ENCODE peak calls at places on chromosomes 16 and 17, in five cellular contexts. One of them, this sample, is unnamed. For H3K9me2, the result is how much of the 10 kb centered on the place peaks cover.

GRCh38 chr16:56912746-56913703 is 18.9 kb upstream of the HERPUD1 start:
- DNase-seq in GM23248: peak
- DNase-seq in HCT116: no peak
- DNase-seq in SK-N-SH: no peak
- DNase-seq in MM.1S: no peak
- DNase-seq in this sample: no peak

GRCh38 chr17:28258347-28258887 is 60.6 kb upstream of the TMEM97 start:
- DNase-seq in SK-N-SH: no peak
- DNase-seq in GM23248: no peak
- DNase-seq in MM.1S: no peak
- DNase-seq in HCT116: no peak
- DNase-seq in this sample: no peak

GRCh38 chr16:29729116-29729521 is 16.7 kb downstream of the C16orf54 start:
- DNase-seq in MM.1S: peak
- DNase-seq in HCT116: peak
- DNase-seq in SK-N-SH: peak
- DNase-seq in GM23248: peak
- DNase-seq in this sample: peak

GRCh38 chr16:73170587-73170986 is 122.7 kb upstream of the ZFHX3 start:
- DNase-seq in MM.1S: no peak
- DNase-seq in GM23248: no peak
- DNase-seq in HCT116: no peak
- DNase-seq in SK-N-SH: peak
- DNase-seq in this sample: no peak

GRCh38 chr17:55769625-55770000 is 18.8 kb downstream of the PCTP start:
- DNase-seq in SK-N-SH: no peak
- DNase-seq in GM23248: peak
- DNase-seq in MM.1S: no peak
- DNase-seq in HCT116: no peak
- DNase-seq in this sample: peak

GRCh38 chr17:43418441-43419374 is 19.9 kb downstream of the ARL4D start:
- DNase-seq in SK-N-SH: no peak
- DNase-seq in HCT116: peak
- DNase-seq in GM23248: peak
- DNase-seq in MM.1S: no peak
- DNase-seq in this sample: peak

GRCh38 chr16:75247249-75247648 is 4.2 kb downstream of the BCAR1 start:
- DNase-seq in HCT116: no peak
- DNase-seq in GM23248: no peak
- DNase-seq in SK-N-SH: no peak
- DNase-seq in MM.1S: no peak
- DNase-seq in this sample: no peak

GRCh38 chr16:84237994-84238750 is 1.6 kb downstream of the KCNG4 start:
- DNase-seq in GM23248: no peak
- DNase-seq in SK-N-SH: no peak
- DNase-seq in HCT116: no peak
- DNase-seq in MM.1S: no peak
- DNase-seq in this sample: no peak

GRCh38 chr16:57660715-57661463 is 7.2 kb upstream of the ADGRG3 start:
- DNase-seq in HCT116: no peak
- DNase-seq in SK-N-SH: no peak
- DNase-seq in MM.1S: no peak
- DNase-seq in GM23248: no peak
- DNase-seq in this sample: no peak

GRCh38 chr16:82753821-82754220 is 127.1 kb downstream of the CDH13 start:
- DNase-seq in SK-N-SH: no peak
- DNase-seq in MM.1S: no peak
- DNase-seq in GM23248: peak
- DNase-seq in HCT116: no peak
- DNase-seq in this sample: no peak

GRCh38 chr16:67393111-67393789 is at the start of gene TPPP3:
- DNase-seq in HCT116: no peak
- DNase-seq in MM.1S: no peak
- DNase-seq in SK-N-SH: peak
- DNase-seq in GM23248: peak
- DNase-seq in this sample: peak

GRCh38 chr16:71542377-71542776 is 16.2 kb downstream of the CHST4 start:
- DNase-seq in GM23248: peak
- DNase-seq in HCT116: peak
- DNase-seq in SK-N-SH: peak
- DNase-seq in MM.1S: peak
- DNase-seq in this sample: no peak

GRCh38 chr16:11734653-11735043 is 8.0 kb downstream of the TXNDC11 start:
- DNase-seq in HCT116: no peak
- DNase-seq in GM23248: no peak
- DNase-seq in MM.1S: peak
- DNase-seq in SK-N-SH: no peak
- DNase-seq in this sample: no peak
- H3K4me2 ChIP-seq in HCT116: no peak
- H3K4me2 ChIP-seq in GM23248: no peak
- H3K4me2 ChIP-seq in MM.1S: peak
- H3K4me2 ChIP-seq in SK-N-SH: no peak
- H3K4me2 ChIP-seq in this sample: no peak

GRCh38 chr17:76008630-76009425 is 8.2 kb downstream of the CDK3 start:
- DNase-seq in SK-N-SH: no peak
- DNase-seq in HCT116: no peak
- DNase-seq in MM.1S: no peak
- DNase-seq in GM23248: no peak
- DNase-seq in this sample: no peak

GRCh38 chr17:76007131-76007849 is 6.6 kb downstream of the CDK3 start:
- DNase-seq in GM23248: no peak
- DNase-seq in HCT116: no peak
- DNase-seq in SK-N-SH: no peak
- DNase-seq in MM.1S: no peak
- DNase-seq in this sample: no peak

GRCh38 chr17:76009447-76009846 is 8.8 kb downstream of the CDK3 start:
- DNase-seq in MM.1S: no peak
- DNase-seq in SK-N-SH: no peak
- DNase-seq in GM23248: no peak
- DNase-seq in HCT116: no peak
- DNase-seq in this sample: no peak

GRCh38 chr17:76007850-76008165 is 7.2 kb downstream of the CDK3 start:
- DNase-seq in GM23248: no peak
- DNase-seq in HCT116: no peak
- DNase-seq in MM.1S: no peak
- DNase-seq in SK-N-SH: no peak
- DNase-seq in this sample: no peak

DNA sequence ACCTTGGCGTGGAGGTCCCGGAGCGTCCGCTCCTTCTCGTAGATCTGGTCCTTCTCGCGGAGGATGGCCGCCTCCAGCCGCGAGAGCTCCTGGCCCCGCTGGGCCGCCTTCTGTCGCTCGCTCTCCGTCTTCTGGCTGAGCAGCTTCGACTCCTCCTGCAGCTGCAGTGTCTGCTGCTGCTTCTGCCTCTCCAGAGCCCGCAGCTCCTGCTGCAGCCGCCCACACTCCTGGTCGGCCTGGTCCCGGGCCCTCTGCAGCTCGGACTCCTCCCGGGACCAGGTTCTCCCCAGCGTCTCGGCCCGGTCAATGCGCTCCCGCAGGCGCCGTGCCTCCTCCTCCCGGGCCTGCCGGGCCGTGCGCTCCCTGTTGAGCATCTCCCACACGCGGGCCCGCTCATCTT is 7.6 kb downstream of the CDK3 start:
- DNase-seq in SK-N-SH: no peak
- DNase-seq in GM23248: no peak
- DNase-seq in MM.1S: no peak
- DNase-seq in HCT116: no peak
- DNase-seq in this sample: no peak
- H3K9me2 ChIP-seq in SK-N-SH: under half
- H3K9me2 ChIP-seq in GM23248: under half
- H3K9me2 ChIP-seq in MM.1S: under half
- H3K9me2 ChIP-seq in HCT116: under half
- H3K9me2 ChIP-seq in this sample: under half

GRCh38 chr17:74744714-74745547 is 3.5 kb upstream of the NHERF1 start:
- DNase-seq in HCT116: peak
- DNase-seq in MM.1S: peak
- DNase-seq in GM23248: peak
- DNase-seq in SK-N-SH: peak
- DNase-seq in this sample: peak

GRCh38 chr17:74742978-74743545 is 5.4 kb upstream of the NHERF1 start:
- DNase-seq in HCT116: no peak
- DNase-seq in SK-N-SH: no peak
- DNase-seq in MM.1S: no peak
- DNase-seq in GM23248: no peak
- DNase-seq in this sample: no peak

GRCh38 chr17:74745548-74746177 is 2.8 kb upstream of the NHERF1 start:
- DNase-seq in SK-N-SH: no peak
- DNase-seq in HCT116: no peak
- DNase-seq in GM23248: no peak
- DNase-seq in MM.1S: no peak
- DNase-seq in this sample: no peak

GRCh38 chr17:74743755-74744154 is 4.7 kb upstream of the NHERF1 start:
- DNase-seq in HCT116: no peak
- DNase-seq in MM.1S: no peak
- DNase-seq in SK-N-SH: no peak
- DNase-seq in GM23248: no peak
- DNase-seq in this sample: no peak

DNA sequence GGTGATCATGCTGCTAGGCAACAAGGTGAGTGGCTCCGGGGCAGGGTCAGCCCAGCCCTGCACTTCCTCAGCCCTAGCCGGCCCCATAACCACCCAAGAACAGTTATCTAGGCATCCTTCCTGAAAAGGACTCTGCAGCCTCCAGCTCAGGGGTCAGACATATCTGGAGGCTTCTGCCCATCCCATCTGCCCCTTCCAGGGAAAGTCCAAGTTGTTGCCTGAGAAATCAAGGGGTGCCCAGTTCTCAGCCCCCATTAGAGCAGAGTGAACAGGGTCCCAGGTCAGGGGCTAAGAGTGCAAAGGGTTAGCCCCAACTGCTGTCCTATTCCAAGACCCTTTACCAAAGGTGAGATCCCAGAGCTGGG is 4.1 kb upstream of the NHERF1 start:
- DNase-seq in MM.1S: no peak
- DNase-seq in GM23248: no peak
- DNase-seq in SK-N-SH: no peak
- DNase-seq in HCT116: no peak
- DNase-seq in this sample: no peak
- H2AFZ ChIP-seq in MM.1S: peak
- H2AFZ ChIP-seq in GM23248: no peak
- H2AFZ ChIP-seq in SK-N-SH: no peak
- H2AFZ ChIP-seq in HCT116: no peak
- H2AFZ ChIP-seq in this sample: no peak

GRCh38 chr17:57614742-57615141 is 130.4 kb downstream of the CCDC182 start:
- DNase-seq in GM23248: no peak
- DNase-seq in MM.1S: no peak
- DNase-seq in SK-N-SH: no peak
- DNase-seq in HCT116: no peak
- DNase-seq in this sample: no peak

GRCh38 chr17:57612202-57613071 is 132.7 kb downstream of the CCDC182 start:
- DNase-seq in MM.1S: no peak
- DNase-seq in SK-N-SH: no peak
- DNase-seq in HCT116: no peak
- DNase-seq in GM23248: no peak
- DNase-seq in this sample: no peak

GRCh38 chr17:57619061-57619937 is 125.8 kb downstream of the CCDC182 start:
- DNase-seq in MM.1S: no peak
- DNase-seq in HCT116: no peak
- DNase-seq in SK-N-SH: peak
- DNase-seq in GM23248: peak
- DNase-seq in this sample: no peak

GRCh38 chr17:57617218-57617617 is 127.9 kb downstream of the CCDC182 start:
- DNase-seq in SK-N-SH: no peak
- DNase-seq in GM23248: no peak
- DNase-seq in HCT116: no peak
- DNase-seq in MM.1S: no peak
- DNase-seq in this sample: no peak

GRCh38 chr17:57615836-57616235 is 129.3 kb downstream of the CCDC182 start:
- DNase-seq in SK-N-SH: no peak
- DNase-seq in MM.1S: no peak
- DNase-seq in GM23248: no peak
- DNase-seq in HCT116: no peak
- DNase-seq in this sample: no peak
- H3K4me2 ChIP-seq in SK-N-SH: no peak
- H3K4me2 ChIP-seq in MM.1S: no peak
- H3K4me2 ChIP-seq in GM23248: no peak
- H3K4me2 ChIP-seq in HCT116: no peak
- H3K4me2 ChIP-seq in this sample: no peak

GRCh38 chr17:38315497-38315896 is 18.5 kb downstream of the MRPL45 start:
- DNase-seq in MM.1S: no peak
- DNase-seq in SK-N-SH: no peak
- DNase-seq in HCT116: no peak
- DNase-seq in GM23248: no peak
- DNase-seq in this sample: no peak
- H3K9me2 ChIP-seq in MM.1S: under half
- H3K9me2 ChIP-seq in SK-N-SH: under half
- H3K9me2 ChIP-seq in HCT116: under half
- H3K9me2 ChIP-seq in GM23248: under half
- H3K9me2 ChIP-seq in this sample: under half

GRCh38 chr16:14300631-14301149 is 229.6 kb downstream of the MRTFB start:
- DNase-seq in SK-N-SH: peak
- DNase-seq in HCT116: peak
- DNase-seq in GM23248: peak
- DNase-seq in MM.1S: peak
- DNase-seq in this sample: peak

GRCh38 chr16:14301150-14302030 is 230.3 kb downstream of the MRTFB start:
- DNase-seq in MM.1S: peak
- DNase-seq in GM23248: peak
- DNase-seq in HCT116: no peak
- DNase-seq in SK-N-SH: peak
- DNase-seq in this sample: peak

GRCh38 chr16:14296663-14297062 is 225.5 kb downstream of the MRTFB start:
- DNase-seq in HCT116: no peak
- DNase-seq in SK-N-SH: no peak
- DNase-seq in GM23248: no peak
- DNase-seq in MM.1S: no peak
- DNase-seq in this sample: no peak

GRCh38 chr16:14302031-14302398 is 230.9 kb downstream of the MRTFB start:
- DNase-seq in HCT116: no peak
- DNase-seq in SK-N-SH: peak
- DNase-seq in MM.1S: peak
- DNase-seq in GM23248: peak
- DNase-seq in this sample: peak

DNA sequence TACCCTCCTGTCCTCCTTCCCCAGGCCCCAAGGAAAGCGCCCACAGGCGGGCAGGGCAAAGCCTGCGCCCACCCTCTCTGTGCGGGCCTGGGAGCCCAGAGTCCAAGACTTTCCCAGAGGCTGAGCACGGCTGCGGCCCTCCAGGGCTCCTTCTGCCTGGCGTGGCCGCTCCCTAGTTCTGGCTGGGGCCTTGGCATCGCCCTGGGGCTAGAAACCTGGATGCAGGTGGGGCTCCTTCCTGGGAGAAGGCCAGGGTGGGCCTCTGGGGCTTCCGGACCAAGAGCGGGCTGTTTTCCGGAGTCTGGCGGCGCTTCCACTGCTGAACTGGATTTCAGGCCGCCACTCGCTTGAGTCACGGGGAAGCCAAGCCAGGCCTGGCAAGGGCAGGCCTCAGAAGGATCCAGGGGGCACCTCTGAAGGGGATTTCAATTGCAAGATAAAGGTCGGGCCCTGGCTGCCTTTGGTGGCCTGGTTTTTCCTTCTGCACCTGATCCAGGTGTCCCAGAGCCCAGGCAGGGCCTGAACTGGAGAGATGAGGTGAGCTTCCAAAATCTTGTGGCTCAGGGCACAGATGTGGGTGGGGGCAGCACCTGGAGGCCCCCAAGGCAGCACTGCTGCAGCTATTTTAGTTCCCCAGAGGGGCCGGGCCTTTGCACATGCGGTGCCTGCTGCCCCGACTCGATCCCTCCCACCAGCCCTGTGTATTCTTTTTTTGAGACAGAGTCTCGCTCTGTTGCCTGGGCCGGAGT is 227.4 kb downstream of the MRTFB start:
- DNase-seq in HCT116: no peak
- DNase-seq in SK-N-SH: no peak
- DNase-seq in MM.1S: no peak
- DNase-seq in GM23248: no peak
- DNase-seq in this sample: no peak
- H2AFZ ChIP-seq in HCT116: no peak
- H2AFZ ChIP-seq in SK-N-SH: no peak
- H2AFZ ChIP-seq in MM.1S: no peak
- H2AFZ ChIP-seq in GM23248: no peak
- H2AFZ ChIP-seq in this sample: no peak

This sample was measured in PC-9.